ENCODE peak calls at places on chromosome 12, in eight cellular contexts. H, B, Q, X, A, E, Y and W are unnamed samples.

GRCh38 chr12:94273272-94273671 is 124.9 kb downstream of the PLXNC1 start:
- DNase-seq in Y (no peak), E (no peak), A (no peak), Q (no peak), H (no peak), B (no peak), X (no peak), W (no peak)

GRCh38 chr12:84128117-84128991 is 784.2 kb downstream of the SLC6A15 start:
- DNase-seq in A (no peak), Q (no peak), Y (no peak), X (no peak), B (no peak), E (peak), H (no peak), W (no peak)

GRCh38 chr12:47721431-47721973 is 3.8 kb downstream of the ENDOU start:
- DNase-seq in Q (no peak), H (no peak), Y (peak), X (no peak), E (no peak), A (no peak), B (no peak), W (no peak)

GRCh38 chr12:62207248-62207647 is 53.0 kb upstream of the USP15 start:
- DNase-seq in H (no peak), B (no peak), Q (no peak), X (no peak), A (no peak), Y (no peak), E (no peak), W (no peak)

GRCh38 chr12:15276088-15276698 is 46.1 kb upstream of the PTPRO start:
- DNase-seq in Q (no peak), A (peak), H (peak), B (no peak), Y (peak), E (peak), X (peak), W (no peak)

GRCh38 chr12:90833228-90833627 is 121.7 kb downstream of the CCER1 start:
- DNase-seq in Q (no peak), Y (no peak), B (no peak), E (no peak), A (no peak), H (no peak), X (no peak), W (no peak)

GRCh38 chr12:19683178-19683927 is 244.1 kb downstream of the AEBP2 start:
- DNase-seq in X (no peak), A (no peak), B (no peak), E (no peak), Q (no peak), Y (no peak), H (peak), W (no peak)

GRCh38 chr12:48532601-48533000 is 7.2 kb downstream of the OR8S1 start:
- DNase-seq in Q (no peak), H (no peak), Y (no peak), E (no peak), B (no peak), A (no peak), X (no peak), W (no peak)

GRCh38 chr12:89873745-89874144 is 165.1 kb upstream of the ATP2B1 start:
- DNase-seq in E (no peak), B (no peak), X (no peak), Q (no peak), Y (no peak), A (no peak), H (peak), W (no peak)

GRCh38 chr12:69339999-69340398 is 8.2 kb upstream of the LYZ start:
- DNase-seq in X (no peak), H (no peak), B (no peak), A (no peak), Y (no peak), E (no peak), Q (no peak), W (no peak)

GRCh38 chr12:82760423-82760822 is 73.7 kb downstream of the TMTC2 start:
- DNase-seq in Q (no peak), A (no peak), Y (no peak), E (no peak), B (no peak), H (no peak), X (no peak), W (no peak)

GRCh38 chr12:133058203-133059125 is 21.2 kb downstream of the ZNF84 start:
- DNase-seq in Y (no peak), E (peak), X (no peak), H (no peak), A (peak), Q (no peak), B (no peak), W (no peak)